ENCODE peak calls at places on chromosomes 3 and 15, in nine cellular contexts. Q is fibroblast of villous mesenchyme, T is neural progenitor cell, D is fibroblast of lung, A is BJ, X is B cell, P is endothelial cell, S is epithelial cell of esophagus, C is RWPE1. Y is an unnamed sample.

GRCh38 chr15:64975390-64975789 is 14.3 kb downstream of the SPG21 start:
- DNase-seq in T (no peak), S (no peak), A (peak; percentile 58), Q (no peak), X (no peak), D (peak; percentile 31), P (no peak), C (no peak), Y (no peak)

GRCh38 chr15:41936649-41937567 is 35.4 kb downstream of the EHD4 start:
- DNase-seq in D (peak; percentile 81), X (no peak), P (peak; percentile 64), A (no peak), Q (no peak), T (no peak), C (no peak), S (no peak), Y (no peak)

GRCh38 chr3:98968347-98968746 is 66.9 kb upstream of the DCBLD2 start:
- DNase-seq in C (no peak), P (no peak), X (no peak), S (no peak), T (no peak), A (no peak), D (no peak), Q (no peak), Y (no peak)

GRCh38 chr15:40443846-40444245 is 3.1 kb downstream of the BAHD1 start:
- DNase-seq in T (no peak), S (no peak), C (no peak), A (no peak), P (no peak), Q (no peak), D (peak; percentile 85), X (no peak), Y (no peak)

GRCh38 chr3:50675179-50676030 is 678 bp downstream of the DOCK3 start:
- DNase-seq in S (no peak), T (peak; percentile 85), D (no peak), C (no peak), X (peak; percentile 59), A (no peak), P (peak; percentile 65), Q (no peak), Y (peak; percentile 63)

GRCh38 chr3:29319262-29319661 is 38.4 kb downstream of the RBMS3 start:
- DNase-seq in D (no peak), Q (no peak), S (no peak), X (no peak), T (no peak), C (no peak), A (no peak), P (no peak), Y (no peak)

GRCh38 chr15:58628206-58629057 is 121.1 kb downstream of the ADAM10 start:
- DNase-seq in T (no peak), A (no peak), S (no peak), X (peak; percentile 18), C (no peak), Q (peak; percentile 50), P (no peak), D (peak; percentile 10), Y (no peak)

GRCh38 chr3:177904661-177905060 is 631.6 kb upstream of the KCNMB2 start:
- DNase-seq in A (peak; percentile 37), S (no peak), Q (peak; percentile 48), X (no peak), P (no peak), C (no peak), T (no peak), D (peak; percentile 84), Y (no peak)

GRCh38 chr3:20013396-20013795 is 1.3 kb upstream of the PP2D1 start:
- DNase-seq in P (no peak), D (no peak), S (peak; percentile 40), C (no peak), X (no peak), T (no peak), A (no peak), Q (no peak), Y (no peak)

GRCh38 chr3:14565791-14566588 is 25.8 kb upstream of the GRIP2 start:
- DNase-seq in S (no peak), T (no peak), Q (peak; percentile 6), P (no peak), A (no peak), C (no peak), X (no peak), D (peak; percentile 79), Y (peak; percentile 12)

GRCh38 chr3:188205992-188206416 is 52.0 kb downstream of the LPP start:
- DNase-seq in S (no peak), A (no peak), T (peak; percentile 33), Q (no peak), P (peak; percentile 23), D (no peak), C (no peak), X (no peak), Y (peak; percentile 35)

DNA sequence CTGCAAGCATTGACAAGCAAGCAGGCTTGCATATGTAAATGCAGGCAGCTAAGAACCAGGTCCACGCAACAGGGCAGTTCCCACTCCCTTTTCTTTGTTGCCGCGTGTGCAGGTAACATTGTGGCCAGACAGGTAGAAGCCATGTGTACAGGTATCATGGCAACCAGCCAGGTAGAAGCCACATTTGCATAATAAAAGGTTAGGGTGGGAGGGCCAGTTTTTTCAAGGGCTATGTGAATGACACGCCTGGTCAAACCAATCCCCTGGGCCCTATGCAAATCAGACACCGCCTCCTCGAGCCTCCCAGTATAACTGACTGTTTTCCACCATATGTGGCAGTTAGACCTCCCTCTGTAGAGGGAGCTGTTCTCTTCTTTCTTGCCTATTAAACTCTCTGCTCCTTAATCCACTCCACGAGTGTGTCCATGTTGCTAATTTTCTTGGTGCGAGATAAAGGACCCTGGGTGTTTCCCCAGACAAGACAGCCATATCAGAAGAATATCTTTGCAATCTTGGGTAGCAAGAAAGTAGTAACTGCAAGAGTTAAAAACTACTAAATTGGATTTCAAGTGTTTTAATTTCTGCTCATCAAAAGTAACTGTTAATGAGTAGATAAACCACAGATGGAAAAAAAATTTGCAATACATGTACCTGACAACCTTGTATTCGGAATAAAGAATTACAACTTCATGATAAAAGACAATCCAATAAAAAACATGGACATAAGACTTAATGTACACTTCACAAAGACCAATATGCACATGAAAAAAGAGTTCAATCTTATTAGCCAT is 21.8 kb downstream of the PCOLCE2 start:
- DNase-seq in D (no peak), T (peak; percentile 48), C (no peak), S (peak; percentile 93), A (no peak), Q (no peak), P (peak; percentile 30), X (no peak), Y (peak; percentile 36)
- TF ChIP-seq CTCF in D (no peak), T (peak; percentile 33), C (no peak), S (peak; percentile 44), A (no peak), Q (peak; percentile 9), P (no peak), X (no peak), Y (peak; percentile 12)

GRCh38 chr15:92944946-92945521 is 44.9 kb downstream of the CHD2 start:
- DNase-seq in A (no peak), Q (no peak), X (no peak), S (no peak), T (no peak), C (no peak), D (no peak), P (no peak), Y (no peak)

GRCh38 chr15:92938387-92938786 is 38.3 kb downstream of the CHD2 start:
- DNase-seq in Q (no peak), A (no peak), X (no peak), T (no peak), P (no peak), S (no peak), C (no peak), D (no peak), Y (no peak)

GRCh38 chr15:92943581-92943980 is 43.5 kb downstream of the CHD2 start:
- DNase-seq in D (peak; percentile 14), T (no peak), P (no peak), A (no peak), C (no peak), Q (no peak), S (no peak), X (no peak), Y (no peak)

GRCh38 chr15:92941668-92942067 is 41.5 kb downstream of the CHD2 start:
- DNase-seq in P (no peak), T (no peak), X (no peak), D (no peak), A (no peak), S (no peak), C (no peak), Q (no peak), Y (no peak)

GRCh38 chr15:92942706-92943105 is 42.6 kb downstream of the CHD2 start:
- DNase-seq in Q (no peak), X (no peak), D (no peak), A (no peak), C (no peak), P (no peak), T (no peak), S (no peak), Y (no peak)
- TF ChIP-seq CTCF in Q (peak; percentile 23), X (no peak), D (no peak), A (no peak), C (no peak), P (no peak), T (no peak), S (peak; percentile 9), Y (no peak)

GRCh38 chr3:38782148-38782547 is 33.9 kb downstream of the SCN10A start:
- DNase-seq in D (no peak), Q (no peak), S (peak; percentile 67), C (peak; percentile 16), A (no peak), P (no peak), X (no peak), T (no peak), Y (peak; percentile 32)
- TF ChIP-seq CTCF in D (peak; percentile 21), Q (no peak), S (peak; percentile 27), C (no peak), A (no peak), P (no peak), X (no peak), T (no peak), Y (no peak)

GRCh38 chr15:37980010-37980409 is 45.6 kb downstream of the TMCO5A start:
- DNase-seq in T (no peak), D (no peak), A (no peak), C (no peak), S (no peak), X (no peak), P (no peak), Q (no peak), Y (no peak)

GRCh38 chr15:37984368-37984767 is 49.9 kb downstream of the TMCO5A start:
- DNase-seq in P (no peak), X (no peak), T (no peak), S (peak; percentile 62), A (no peak), D (no peak), Q (no peak), C (no peak), Y (no peak)

GRCh38 chr15:37979597-37979996 is 45.2 kb downstream of the TMCO5A start:
- DNase-seq in D (no peak), S (no peak), Q (no peak), P (no peak), A (no peak), T (no peak), X (no peak), C (no peak), Y (no peak)

GRCh38 chr15:37978231-37978630 is 43.8 kb downstream of the TMCO5A start:
- DNase-seq in C (no peak), P (no peak), T (no peak), S (no peak), D (no peak), X (no peak), A (no peak), Q (no peak), Y (no peak)

DNA sequence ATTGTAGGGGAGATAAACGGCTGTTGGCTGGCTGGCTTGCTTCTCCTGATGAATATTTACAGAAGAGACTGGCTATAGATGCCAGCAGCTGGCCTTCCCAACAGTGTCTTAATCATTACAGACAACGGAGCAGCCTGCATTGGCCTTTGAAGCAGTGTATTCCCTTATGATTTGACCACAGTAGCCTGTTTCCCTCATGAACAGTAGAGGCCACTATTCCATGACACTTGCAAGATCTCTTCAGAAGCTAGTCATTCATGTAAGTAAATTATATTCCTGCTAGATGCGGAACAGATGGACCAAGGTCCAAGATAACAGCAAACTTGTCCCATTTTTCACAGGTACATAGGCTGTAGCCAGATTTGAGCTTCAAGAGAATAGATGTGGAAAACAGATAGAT is 47.3 kb downstream of the TMCO5A start:
- DNase-seq in T (peak; percentile 30), C (peak; percentile 14), X (no peak), A (no peak), D (peak; percentile 46), Q (peak; percentile 59), S (peak; percentile 41), P (no peak), Y (no peak)
- TF ChIP-seq CTCF in T (peak; percentile 40), C (peak; percentile 64), X (no peak), A (peak; percentile 58), D (peak; percentile 26), Q (peak; percentile 57), S (peak; percentile 46), P (no peak), Y (no peak)